ENCODE peak calls at places on chromosomes 5 and 9, in eight cellular contexts. O is adrenal gland, F is GM23338, L is right lobe of liver, I is lower leg skin, J is fibroblast of pulmonary artery, X is heart left ventricle, E is left ventricle myocardium inferior. G is an unnamed sample.

GRCh38 chr5:126718246-126718868 is 58.6 kb upstream of the LMNB1 start:
- DNase-seq in O (no peak), F (peak; percentile 71), L (no peak), I (no peak), J (no peak), X (no peak), E (no peak), G (no peak)

GRCh38 chr5:74630387-74631087 is 10.0 kb downstream of the ENC1 start:
- DNase-seq in O (no peak), F (no peak), L (no peak), I (no peak), J (peak; percentile 91), X (no peak), E (no peak), G (peak; percentile 93)

GRCh38 chr5:475704-476101 is 32.7 kb downstream of the EXOC3 start:
- DNase-seq in O (no peak), F (no peak), L (peak; percentile 19), I (no peak), J (no peak), X (no peak), E (no peak), G (no peak)

GRCh38 chr5:18329346-18329745 is 695.1 kb downstream of the TAF11L14 start:
- DNase-seq in O (no peak), F (peak; percentile 9), L (no peak), I (no peak), J (no peak), X (no peak), E (no peak), G (no peak)

GRCh38 chr5:180090098-180090768 is 18.7 kb upstream of the RNF130 start:
- DNase-seq in O (peak; percentile 71), F (peak; percentile 96), L (peak; percentile 80), I (no peak), J (peak; percentile 78), X (peak; percentile 77), E (peak; percentile 77), G (peak; percentile 58)

GRCh38 chr9:121651295-121652036 is at the start of gene DAB2IP:
- DNase-seq in O (peak; percentile 43), F (peak; percentile 80), L (peak; percentile 67), I (no peak), J (peak; percentile 22), X (peak; percentile 73), E (peak; percentile 60), G (no peak)

GRCh38 chr5:72018158-72018803 is 89.0 kb upstream of the MAP1B start:
- DNase-seq in O (peak; percentile 65), F (peak; percentile 83), L (peak; percentile 46), I (no peak), J (peak; percentile 70), X (no peak), E (peak; percentile 30), G (peak; percentile 32)

GRCh38 chr5:132473019-132473531 is 17.5 kb downstream of the IRF1 start:
- DNase-seq in O (no peak), F (no peak), L (no peak), I (no peak), J (no peak), X (no peak), E (peak; percentile 14), G (no peak)

GRCh38 chr9:72228282-72228681 is 79.0 kb downstream of the GDA start:
- DNase-seq in O (no peak), F (no peak), L (peak; percentile 48), I (no peak), J (no peak), X (no peak), E (no peak), G (no peak)

GRCh38 chr9:14018061-14018460 is 295.9 kb downstream of the NFIB start:
- DNase-seq in O (peak; percentile 32), F (no peak), L (no peak), I (peak; percentile 45), J (peak; percentile 82), X (no peak), E (no peak), G (peak; percentile 89)

GRCh38 chr5:76175051-76175666 is 92.0 kb downstream of the SV2C start:
- DNase-seq in O (peak; percentile 66), F (peak; percentile 79), L (no peak), I (no peak), J (peak; percentile 55), X (peak; percentile 25), E (no peak), G (peak; percentile 43)

GRCh38 chr9:89843591-89843990 is 238.8 kb downstream of the GADD45G start:
- DNase-seq in O (peak; percentile 2), F (no peak), L (no peak), I (no peak), J (no peak), X (no peak), E (no peak), G (no peak)

GRCh38 chr5:170267431-170268152 is 30.0 kb downstream of the LCP2 start:
- DNase-seq in O (peak; percentile 83), F (peak; percentile 93), L (peak; percentile 69), I (peak; percentile 66), J (peak; percentile 80), X (peak; percentile 74), E (peak; percentile 69), G (peak; percentile 78)

GRCh38 chr9:137873858-137874363 is 3.7 kb upstream of the CACNA1B start:
- DNase-seq in O (no peak), F (no peak), L (no peak), I (no peak), J (no peak), X (no peak), E (no peak), G (no peak)

GRCh38 chr5:164204338-164204946 is 699.0 kb downstream of the MAT2B start:
- DNase-seq in O (no peak), F (no peak), L (no peak), I (no peak), J (peak; percentile 92), X (no peak), E (no peak), G (peak; percentile 93)

GRCh38 chr5:101942321-101942882 is 353.7 kb downstream of the SLCO4C1 start:
- DNase-seq in O (peak; percentile 26), F (peak; percentile 74), L (no peak), I (no peak), J (peak; percentile 7), X (no peak), E (no peak), G (no peak)

GRCh38 chr5:74647096-74647495 is 6.6 kb upstream of the ENC1 start:
- DNase-seq in O (no peak), F (no peak), L (no peak), I (no peak), J (no peak), X (no peak), E (no peak), G (peak; percentile 21)

GRCh38 chr9:5231212-5231611 is at the start of gene INSL4:
- DNase-seq in O (no peak), F (no peak), L (no peak), I (no peak), J (no peak), X (no peak), E (no peak), G (no peak)

DNA sequence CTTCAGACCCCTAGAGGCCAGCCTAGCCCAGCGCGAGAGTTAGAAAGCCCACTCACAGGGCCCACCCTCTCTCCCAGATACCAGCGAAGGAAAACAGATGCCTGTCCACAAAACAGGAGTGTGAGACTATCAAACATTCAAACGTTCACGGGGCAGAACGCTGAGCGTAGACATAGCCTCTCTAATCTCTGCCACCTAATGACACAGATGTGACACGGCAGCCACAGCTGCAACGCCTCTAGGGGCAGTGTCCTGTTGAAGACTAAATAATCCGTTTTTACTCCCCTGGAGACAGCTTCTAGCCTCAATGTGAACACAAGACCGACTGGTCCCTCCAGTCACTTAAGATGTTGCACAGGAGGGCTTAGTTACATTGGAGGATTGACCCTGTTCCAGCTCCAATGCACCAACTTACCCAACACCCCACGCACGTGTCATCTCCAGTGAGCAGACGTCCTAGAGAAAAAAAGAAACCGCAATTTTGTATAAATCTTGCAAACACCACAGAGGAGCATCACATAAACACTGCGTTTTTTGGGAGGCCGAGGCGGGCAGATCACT is 14.3 kb downstream of the DIPK1B start:
- DNase-seq in O (no peak), F (no peak), L (no peak), I (no peak), J (no peak), X (no peak), E (no peak), G (peak; percentile 27)
- TF ChIP-seq CTCF in O (peak; percentile 29), F (no peak), L (peak; percentile 50), I (no peak), J (peak; percentile 40), X (peak; percentile 22), E (peak; percentile 54), G (peak; percentile 21)

DNA sequence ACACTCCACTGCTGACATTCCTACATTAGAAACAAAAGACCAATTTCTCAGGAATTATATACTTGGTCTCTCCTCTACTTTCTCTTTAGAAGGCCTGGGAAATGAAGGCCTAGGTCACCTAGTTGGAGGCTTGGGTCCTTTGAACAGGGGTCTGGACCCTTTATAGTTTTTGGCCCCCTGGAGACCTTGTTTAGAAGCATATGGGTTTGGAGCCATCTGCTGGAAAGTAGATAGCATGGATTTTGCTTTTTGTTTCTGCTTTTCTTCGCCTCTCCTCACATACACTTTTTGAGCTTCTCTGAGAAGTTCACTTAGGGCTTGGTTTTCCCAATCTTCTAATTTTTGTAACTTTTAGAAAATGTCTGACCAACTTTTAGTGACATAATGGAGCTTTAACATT is 67.1 kb upstream of the CDK20 start:
- DNase-seq in O (no peak), F (peak; percentile 68), L (no peak), I (no peak), J (peak; percentile 26), X (no peak), E (no peak), G (peak; percentile 53)
- TF ChIP-seq CTCF in O (peak; percentile 45), F (peak; percentile 73), L (peak; percentile 56), I (no peak), J (peak; percentile 46), X (peak; percentile 33), E (peak; percentile 48), G (peak; percentile 71)

DNA sequence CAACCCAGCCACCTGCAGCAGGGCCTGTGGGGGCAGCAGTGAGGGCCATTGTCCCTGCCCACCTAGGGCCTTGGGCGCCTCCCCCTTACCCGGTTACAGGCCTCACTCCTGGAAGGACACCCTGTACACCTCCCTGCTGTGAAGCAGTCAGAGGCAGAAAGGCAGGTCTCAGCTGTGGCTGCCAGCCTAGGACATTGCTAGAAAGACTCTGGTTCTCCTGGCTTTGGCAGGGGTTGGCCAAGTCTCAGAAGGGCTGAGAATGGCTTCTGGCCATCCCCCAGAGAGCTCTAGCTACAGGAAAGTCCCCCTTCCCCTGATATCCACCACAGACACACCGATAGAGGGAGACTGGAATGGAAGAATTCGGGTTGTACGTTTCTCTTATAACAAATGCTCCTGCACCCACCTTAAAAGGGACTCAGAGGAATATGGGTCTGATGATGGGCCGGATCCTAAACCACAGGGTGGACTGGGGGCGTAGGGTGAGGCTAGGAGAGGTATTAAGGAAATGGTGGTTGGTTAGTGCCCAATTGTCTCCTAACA is 2.4 kb downstream of the DNAJB5 start:
- DNase-seq in O (peak; percentile 65), F (peak; percentile 61), L (no peak), I (no peak), J (no peak), X (peak; percentile 62), E (peak; percentile 64), G (no peak)
- TF ChIP-seq CTCF in O (no peak), F (peak; percentile 48), L (no peak), I (no peak), J (no peak), X (no peak), E (peak; percentile 23), G (peak; percentile 7)

DNA sequence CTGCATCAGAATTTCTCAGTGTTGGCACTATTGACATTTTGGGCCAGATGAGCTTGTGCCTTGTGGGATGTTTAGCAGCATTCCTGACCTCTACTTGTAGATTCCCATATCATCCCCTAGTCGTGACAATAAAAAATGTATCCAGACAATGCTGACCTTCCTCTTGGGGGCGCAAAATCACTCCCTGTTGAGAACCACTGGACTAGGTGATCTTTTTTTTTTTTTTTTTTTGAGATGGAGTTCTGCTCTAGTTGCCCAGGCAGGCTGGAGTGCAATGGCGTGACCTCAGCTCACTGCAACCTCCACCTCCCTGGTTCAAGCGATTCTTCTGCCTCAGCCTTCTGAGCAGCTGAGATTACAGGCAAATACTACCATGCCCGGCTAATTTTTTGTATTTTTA is 22.6 kb downstream of the STXBP1 start:
- DNase-seq in O (no peak), F (peak; percentile 52), L (no peak), I (no peak), J (no peak), X (no peak), E (no peak), G (no peak)
- TF ChIP-seq CTCF in O (no peak), F (peak; percentile 64), L (no peak), I (no peak), J (no peak), X (no peak), E (no peak), G (no peak)

G was measured in fibroblast of the aortic adventitia.